ENCODE peak calls at places on chromosomes 12 and 14, in five cellular contexts. N is H1, B is K562, Z is GM12878, A is WTC11. P is an unnamed sample.

GRCh38 chr14:67167420-67168109 is 21.7 kb upstream of the GARIN2 start:
- DNase-seq in N (no peak), B (no peak), Z (no peak), A (no peak), P (peak; percentile 12)

GRCh38 chr12:131676544-131676943 is 34.3 kb upstream of the SFSWAP start:
- DNase-seq in N (no peak), B (no peak), Z (no peak), A (no peak), P (no peak)

GRCh38 chr12:110316861-110317260 is 35.8 kb downstream of the ATP2A2 start:
- DNase-seq in N (no peak), B (no peak), Z (no peak), A (no peak), P (no peak)

GRCh38 chr14:50045039-50045711 is 71.2 kb downstream of the VCPKMT start:
- DNase-seq in N (no peak), B (no peak), Z (peak; percentile 54), A (no peak), P (peak; percentile 82)

GRCh38 chr14:105144231-105144665 is 24.3 kb downstream of the JAG2 start:
- DNase-seq in N (peak; percentile 44), B (no peak), Z (no peak), A (no peak), P (no peak)

GRCh38 chr12:28415755-28416154 is 225.5 kb downstream of the CCDC91 start:
- DNase-seq in N (no peak), B (peak; percentile 7), Z (no peak), A (no peak), P (no peak)

GRCh38 chr12:89525824-89526770 is at the start of gene POC1B:
- DNase-seq in N (peak; percentile 90), B (peak; percentile 80), Z (peak; percentile 56), A (peak; percentile 86), P (peak; percentile 82)

GRCh38 chr12:109836916-109837315 is 3.7 kb upstream of the TRPV4 start:
- DNase-seq in N (no peak), B (no peak), Z (no peak), A (no peak), P (no peak)

GRCh38 chr12:109538191-109538863 is 35.0 kb downstream of the MMAB start:
- DNase-seq in N (no peak), B (no peak), Z (no peak), A (no peak), P (no peak)

GRCh38 chr14:28356819-28357218 is 409.8 kb upstream of the FOXG1 start:
- DNase-seq in N (no peak), B (no peak), Z (no peak), A (no peak), P (no peak)

GRCh38 chr12:5898874-5899273 is 46.2 kb downstream of the ANO2 start:
- DNase-seq in N (no peak), B (peak; percentile 16), Z (no peak), A (peak; percentile 47), P (no peak)

GRCh38 chr12:58871557-58871956 is 48.7 kb downstream of the LRIG3 start:
- DNase-seq in N (no peak), B (no peak), Z (no peak), A (no peak), P (no peak)

GRCh38 chr12:49964849-49965624 is 3.4 kb downstream of the AQP5 start:
- DNase-seq in N (no peak), B (no peak), Z (no peak), A (no peak), P (no peak)

GRCh38 chr12:95736631-95737030 is 53.9 kb downstream of the NTN4 start:
- DNase-seq in N (no peak), B (no peak), Z (no peak), A (no peak), P (no peak)

GRCh38 chr12:95740751-95741150 is 49.8 kb downstream of the NTN4 start:
- DNase-seq in N (no peak), B (no peak), Z (no peak), A (no peak), P (no peak)

GRCh38 chr12:95741635-95742034 is 48.9 kb downstream of the NTN4 start:
- DNase-seq in N (no peak), B (no peak), Z (no peak), A (no peak), P (no peak)

GRCh38 chr12:95739561-95740313 is 50.8 kb downstream of the NTN4 start:
- DNase-seq in N (no peak), B (no peak), Z (no peak), A (no peak), P (no peak)

GRCh38 chr12:95738024-95738611 is 52.4 kb downstream of the NTN4 start:
- DNase-seq in N (no peak), B (no peak), Z (no peak), A (no peak), P (peak; percentile 84)
- TF ChIP-seq ATF3 in N (no peak), B (no peak), Z (no peak), A (no peak), P (peak; percentile 80)

GRCh38 chr12:38279756-38280155 is 36.8 kb upstream of the ALG10B start:
- DNase-seq in N (no peak), B (no peak), Z (no peak), A (no peak), P (no peak)
- TF ChIP-seq ATF3 in N (no peak), B (no peak), Z (no peak), A (no peak), P (no peak)

GRCh38 chr12:57389033-57389432 is 41.8 kb downstream of the R3HDM2 start:
- DNase-seq in N (no peak), B (no peak), Z (no peak), A (no peak), P (no peak)
- TF ChIP-seq ATF3 in N (no peak), B (no peak), Z (no peak), A (no peak), P (no peak)

GRCh38 chr12:19220861-19221466 is 91.4 kb downstream of the PLEKHA5 start:
- DNase-seq in N (no peak), B (no peak), Z (no peak), A (no peak), P (no peak)

GRCh38 chr12:19223695-19224094 is 94.2 kb downstream of the PLEKHA5 start:
- DNase-seq in N (no peak), B (no peak), Z (no peak), A (no peak), P (no peak)

GRCh38 chr12:19224746-19225145 is 95.2 kb downstream of the PLEKHA5 start:
- DNase-seq in N (no peak), B (no peak), Z (no peak), A (no peak), P (no peak)

GRCh38 chr12:19222566-19222965 is 93.0 kb downstream of the PLEKHA5 start:
- DNase-seq in N (no peak), B (no peak), Z (no peak), A (no peak), P (no peak)

DNA sequence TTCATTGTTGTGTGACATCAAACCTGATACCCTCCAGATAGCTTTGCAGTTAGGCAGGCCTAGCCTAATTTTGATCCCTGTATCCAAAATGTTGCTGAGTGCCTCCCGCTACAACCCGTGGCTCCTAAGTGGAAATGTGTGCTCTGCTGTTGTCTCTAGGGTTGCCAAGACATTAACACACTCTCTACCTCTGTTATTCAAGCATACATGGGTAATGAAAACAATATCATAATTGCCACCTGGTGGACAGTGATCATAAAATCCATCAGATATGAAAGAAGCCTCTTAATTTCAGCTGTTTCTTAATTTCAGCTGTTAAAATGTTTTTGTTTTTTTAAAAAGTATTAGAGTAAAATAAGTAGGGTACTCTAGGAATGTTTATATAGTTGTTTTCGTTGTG is 93.5 kb downstream of the PLEKHA5 start:
- DNase-seq in N (no peak), B (no peak), Z (no peak), A (no peak), P (no peak)
- TF ChIP-seq ATF3 in N (no peak), B (no peak), Z (no peak), A (no peak), P (no peak)

GRCh38 chr12:127306604-127307215 is 960.3 kb upstream of the TMEM132C start:
- DNase-seq in N (no peak), B (no peak), Z (no peak), A (no peak), P (no peak)
- TF ChIP-seq ATF3 in N (no peak), B (no peak), Z (no peak), A (no peak), P (no peak)

GRCh38 chr14:103067231-103067954 is 10.0 kb upstream of the CDC42BPB start:
- DNase-seq in N (no peak), B (no peak), Z (no peak), A (no peak), P (no peak)
- TF ChIP-seq ATF3 in N (no peak), B (no peak), Z (no peak), A (no peak), P (no peak)

DNA sequence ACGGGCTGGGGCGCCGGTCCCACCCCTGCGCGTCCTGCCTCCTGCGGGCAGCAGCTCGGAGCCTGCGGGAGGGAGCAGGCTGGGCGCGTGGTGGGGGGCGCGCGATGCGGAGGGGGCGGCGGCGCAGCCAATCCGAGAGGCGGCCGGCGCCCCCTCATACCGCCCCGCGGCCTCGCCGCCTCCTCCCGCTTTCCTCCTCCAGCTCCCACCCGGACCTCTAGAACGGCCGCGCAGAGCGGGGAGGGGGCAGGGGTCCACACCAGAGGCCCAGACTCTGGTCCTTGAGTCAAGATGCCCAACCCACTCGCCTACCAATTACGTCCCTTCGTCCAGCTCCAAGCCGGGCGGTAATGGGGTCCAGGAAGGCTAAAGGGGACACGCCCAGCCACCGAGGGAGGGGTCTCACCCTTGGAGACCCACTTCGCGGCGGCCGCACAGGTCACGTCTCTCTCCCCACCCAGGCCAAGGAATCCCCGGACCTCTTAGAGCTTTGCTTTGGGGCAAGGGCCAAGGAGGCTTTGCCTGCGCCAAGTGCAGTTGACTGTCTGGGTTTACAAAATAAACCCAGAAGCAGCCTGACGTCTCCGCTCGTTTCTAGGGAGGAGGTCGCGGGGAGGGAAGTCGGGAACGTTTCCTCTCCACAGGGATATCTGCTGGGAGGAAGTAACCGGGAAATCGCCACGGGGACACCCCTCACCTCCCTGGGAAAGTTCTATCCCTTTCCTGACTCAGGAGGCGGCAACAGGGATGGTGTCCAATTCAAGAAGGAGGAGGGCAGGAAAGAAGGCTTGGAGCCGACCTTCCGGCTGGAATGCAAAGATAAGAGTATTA is at the start of gene AMIGO2:
- DNase-seq in N (peak; percentile 72), B (peak; percentile 27), Z (no peak), A (peak; percentile 58), P (no peak)
- TF ChIP-seq ATF3 in N (no peak), B (no peak), Z (no peak), A (no peak), P (no peak)